ENCODE peak calls at places on chromosomes 6 and 20, in nine cellular contexts. G is breast epithelium, X is dorsolateral prefrontal cortex, R is foreskin keratinocyte, Y is NB4, C is fibroblast of lung, Z is psoas muscle, M is glutamatergic neuron, T is brain microvascular endothelial cell. D is an unnamed sample.

GRCh38 chr6:12403201-12403826 is 113.2 kb downstream of the EDN1 start:
- DNase-seq in M (no peak), T (peak; percentile 47), Z (no peak), C (peak; percentile 53), X (no peak), Y (no peak), R (peak; percentile 69), G (no peak), D (no peak)

GRCh38 chr6:127582777-127583462 is 5.9 kb downstream of the C6orf58 start:
- DNase-seq in T (peak; percentile 75), X (no peak), G (no peak), Y (no peak), M (no peak), Z (no peak), C (peak; percentile 80), R (peak; percentile 82), D (no peak)

GRCh38 chr20:63968928-63969760 is 586 bp downstream of the ZNF512B start:
- DNase-seq in Z (peak; percentile 38), C (no peak), G (no peak), M (peak; percentile 44), Y (peak; percentile 39), R (no peak), X (no peak), T (no peak), D (peak; percentile 64)

GRCh38 chr20:53657732-53658131 is 64.1 kb upstream of the ZNF217 start:
- DNase-seq in Z (no peak), C (no peak), X (no peak), T (no peak), M (no peak), R (no peak), Y (no peak), G (no peak), D (no peak)

GRCh38 chr6:158086706-158087518 is 81.2 kb downstream of the SERAC1 start:
- DNase-seq in X (no peak), T (peak; percentile 62), R (no peak), Y (peak; percentile 87), Z (no peak), C (peak; percentile 36), M (no peak), G (no peak), D (no peak)

GRCh38 chr6:46042355-46042999 is 26.8 kb upstream of the CLIC5 start:
- DNase-seq in Y (peak; percentile 59), Z (no peak), R (peak; percentile 38), G (no peak), X (no peak), C (peak; percentile 54), T (peak; percentile 50), M (no peak), D (peak; percentile 20)

GRCh38 chr6:21382821-21383455 is 210.6 kb upstream of the SOX4 start:
- DNase-seq in X (no peak), T (no peak), Y (peak; percentile 30), M (no peak), G (no peak), C (no peak), Z (no peak), R (no peak), D (no peak)

GRCh38 chr6:40722553-40723258 is 135.5 kb upstream of the LRFN2 start:
- DNase-seq in Y (peak; percentile 43), C (no peak), G (no peak), R (no peak), T (peak; percentile 68), X (no peak), Z (no peak), M (no peak), D (no peak)

GRCh38 chr20:36728986-36729385 is 16.9 kb downstream of the NDRG3 start:
- DNase-seq in T (peak; percentile 22), X (no peak), G (no peak), Y (peak; percentile 66), R (peak; percentile 65), M (no peak), Z (no peak), C (no peak), D (no peak)
- TF ChIP-seq CTCF in T (peak; percentile 30), X (no peak), G (no peak), Y (peak; percentile 39), R (peak; percentile 74), M (no peak), Z (no peak), C (no peak), D (peak; percentile 7)

DNA sequence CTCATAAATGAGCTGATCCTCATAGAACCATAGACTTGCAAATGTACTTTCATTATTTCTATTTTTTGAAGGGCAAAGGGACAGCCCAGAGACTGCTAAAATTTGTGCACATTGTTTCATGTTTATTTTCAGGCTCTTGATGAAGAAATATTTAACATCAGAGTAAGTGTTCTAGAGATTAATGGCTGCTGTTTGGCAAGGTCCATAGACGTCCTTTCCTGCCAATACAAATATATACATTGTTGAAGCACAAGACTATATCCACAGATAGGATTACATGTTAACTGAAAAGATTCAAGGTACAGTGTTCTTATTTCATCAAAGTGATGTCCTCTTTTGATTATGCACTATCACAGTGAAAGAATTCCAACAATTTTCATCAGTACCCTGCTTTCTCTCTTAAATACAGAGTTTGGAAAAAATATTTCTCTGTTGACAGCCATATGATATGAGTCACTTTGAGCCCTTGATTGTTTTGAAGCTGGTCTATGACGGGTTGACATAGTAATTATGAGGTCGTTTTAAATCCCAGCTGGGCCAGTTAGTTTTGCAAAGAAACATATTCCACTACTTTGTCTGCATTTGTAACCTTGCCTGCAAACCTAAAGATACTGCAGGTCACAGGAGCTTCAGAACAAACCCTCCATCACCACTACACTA is 95.7 kb downstream of the FILIP1 start:
- DNase-seq in Y (no peak), M (no peak), T (no peak), C (peak; percentile 76), R (no peak), Z (no peak), X (no peak), G (no peak), D (no peak)
- TF ChIP-seq CTCF in Y (no peak), M (no peak), T (no peak), C (no peak), R (no peak), Z (no peak), X (no peak), G (no peak), D (no peak)

GRCh38 chr6:26020983-26021349 is 58.4 kb downstream of the TRIM38 start:
- DNase-seq in G (peak; percentile 70), M (peak; percentile 61), Y (peak; percentile 81), Z (peak; percentile 62), C (peak; percentile 73), R (no peak), T (peak; percentile 68), X (no peak), D (peak; percentile 51)

GRCh38 chr6:26016326-26017275 is 54.0 kb downstream of the TRIM38 start:
- DNase-seq in R (no peak), T (no peak), M (no peak), G (no peak), C (peak; percentile 33), X (no peak), Y (no peak), Z (no peak), D (no peak)

GRCh38 chr6:26020291-26020982 is 57.8 kb downstream of the TRIM38 start:
- DNase-seq in R (peak; percentile 85), M (peak; percentile 59), Y (peak; percentile 87), Z (peak; percentile 74), X (peak; percentile 69), C (peak; percentile 97), T (peak; percentile 83), G (peak; percentile 85), D (peak; percentile 54)

GRCh38 chr6:26019261-26019845 is 56.8 kb downstream of the TRIM38 start:
- DNase-seq in M (no peak), Z (no peak), X (no peak), R (peak; percentile 56), C (no peak), G (no peak), Y (no peak), T (no peak), D (no peak)

DNA sequence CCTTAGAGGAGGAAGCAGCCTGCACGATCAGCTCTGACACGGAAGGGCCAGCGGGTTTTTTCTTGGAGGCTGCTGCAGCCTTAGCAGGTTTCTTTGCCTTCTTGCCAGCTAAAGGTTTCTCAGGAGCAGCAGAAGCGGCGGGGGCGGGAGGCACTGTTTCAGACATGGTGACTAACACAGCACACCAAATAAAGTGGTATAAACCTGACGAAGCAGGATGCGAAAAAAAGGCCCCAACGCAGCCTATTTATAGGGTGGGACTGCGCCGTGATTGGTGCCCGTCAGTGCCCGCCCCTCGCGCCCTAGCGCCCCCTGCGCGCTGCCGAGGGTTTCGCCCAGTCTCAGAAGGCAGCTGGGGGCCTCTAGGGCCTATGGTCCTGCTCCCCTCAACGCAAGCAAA is 55.0 kb downstream of the TRIM38 start:
- DNase-seq in G (peak; percentile 76), M (no peak), Z (peak; percentile 62), Y (peak; percentile 43), R (peak; percentile 81), T (peak; percentile 96), X (peak; percentile 90), C (peak; percentile 90), D (peak; percentile 54)
- TF ChIP-seq CTCF in G (peak; percentile 27), M (no peak), Z (no peak), Y (no peak), R (peak; percentile 75), T (peak; percentile 86), X (peak; percentile 30), C (peak; percentile 61), D (peak; percentile 21)

GRCh38 chr6:122839906-122840305 is 50.8 kb downstream of the SMPDL3A start:
- DNase-seq in R (no peak), Z (no peak), T (no peak), G (no peak), C (no peak), M (no peak), X (no peak), Y (no peak), D (no peak)

GRCh38 chr6:122839477-122839876 is 50.4 kb downstream of the SMPDL3A start:
- DNase-seq in M (peak; percentile 68), T (peak; percentile 61), Y (peak; percentile 53), G (peak; percentile 56), Z (no peak), R (peak; percentile 46), C (peak; percentile 65), X (no peak), D (peak; percentile 71)

GRCh38 chr6:122832515-122833228 is 43.6 kb downstream of the SMPDL3A start:
- DNase-seq in X (no peak), Z (no peak), C (no peak), G (no peak), R (no peak), T (no peak), Y (no peak), M (no peak), D (peak; percentile 4)

GRCh38 chr6:122833229-122833556 is 44.1 kb downstream of the SMPDL3A start:
- DNase-seq in G (no peak), Z (no peak), M (peak; percentile 24), Y (no peak), T (no peak), C (no peak), R (no peak), X (peak; percentile 54), D (no peak)

DNA sequence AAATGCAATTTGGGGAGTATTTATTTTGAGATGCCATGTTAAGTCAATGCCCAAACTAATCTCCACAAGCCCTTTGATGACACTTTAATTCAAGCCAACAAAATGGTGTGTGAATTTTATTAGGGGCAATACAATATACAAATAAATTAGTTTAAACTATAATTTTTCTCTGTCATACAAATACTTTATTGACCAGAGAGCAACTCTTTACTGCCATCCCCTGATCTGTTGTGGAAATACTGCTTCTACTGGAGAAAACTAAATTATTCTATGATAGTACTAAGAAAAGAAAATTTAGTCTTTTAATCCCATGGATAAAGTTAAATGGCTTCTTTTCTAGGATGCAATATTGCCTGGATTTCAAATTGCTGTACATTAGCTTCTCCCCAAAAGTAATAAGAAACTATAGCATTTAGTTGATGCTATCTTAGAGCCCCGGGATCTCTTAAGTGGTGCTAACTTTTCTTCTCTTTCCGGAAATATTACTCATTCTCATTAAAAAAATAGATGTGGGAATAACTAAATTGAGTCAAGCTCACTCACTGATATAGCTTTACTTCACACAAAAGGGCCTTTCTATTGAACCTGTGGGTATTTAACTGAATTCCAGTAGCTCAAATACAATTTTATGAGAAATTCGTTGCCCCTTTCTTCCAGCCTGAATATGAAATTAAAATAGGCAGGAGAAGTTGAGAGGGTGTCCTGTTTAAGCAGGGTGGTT is 49.2 kb downstream of the SMPDL3A start:
- DNase-seq in G (no peak), X (no peak), Y (no peak), Z (no peak), M (no peak), T (no peak), R (no peak), C (peak; percentile 47), D (no peak)
- TF ChIP-seq CTCF in G (no peak), X (peak; percentile 58), Y (no peak), Z (peak; percentile 37), M (peak; percentile 27), T (peak; percentile 57), R (peak; percentile 76), C (peak; percentile 60), D (peak; percentile 36)

D was measured in nephron progenitor cell.